ENCODE peak calls at places on chromosomes 13 and 19, in eight cellular contexts. G is AG04450, D is progenitor cell of endocrine pancreas, M is WTC11, J is MCF 10A, L is GM12865, F is lower leg skin, W is astrocyte. I is an unnamed sample.

GRCh38 chr13:63910406-63910957 is 2494.8 kb upstream of the PCDH20 start:
- DNase-seq in G (no peak), W (peak), J (no peak), D (no peak), F (no peak), M (peak), L (no peak), I (no peak)

GRCh38 chr19:41870401-41870873 is 6.6 kb upstream of the CD79A start:
- DNase-seq in F (no peak), M (no peak), G (no peak), W (peak), D (no peak), L (no peak), J (peak), I (no peak)

GRCh38 chr13:99843872-99844271 is 127.7 kb downstream of the ZIC5 start:
- DNase-seq in J (no peak), F (no peak), G (no peak), W (no peak), D (no peak), L (no peak), M (no peak), I (no peak)

GRCh38 chr13:48414501-48414900 is 1.6 kb upstream of the LPAR6 start:
- DNase-seq in M (no peak), G (no peak), J (no peak), F (no peak), W (no peak), D (no peak), L (no peak), I (no peak)

GRCh38 chr19:51711702-51712101 is 12.1 kb downstream of the HAS1 start:
- DNase-seq in G (no peak), F (no peak), J (no peak), M (no peak), D (no peak), L (no peak), W (no peak), I (no peak)

GRCh38 chr19:30666301-30666803 is 294.2 kb downstream of the ZNF536 start:
- DNase-seq in W (no peak), G (no peak), D (peak), M (peak), F (no peak), L (peak), J (peak), I (peak)

GRCh38 chr13:49308104-49308875 is 60.6 kb downstream of the CDADC1 start:
- DNase-seq in F (peak), D (no peak), G (no peak), J (no peak), M (no peak), W (peak), L (no peak), I (no peak)

GRCh38 chr13:27192896-27193295 is 21.3 kb upstream of the USP12 start:
- DNase-seq in L (no peak), W (no peak), D (no peak), J (no peak), G (no peak), M (no peak), F (no peak), I (no peak)

GRCh38 chr19:14375055-14375581 is 6.1 kb upstream of the ADGRE5 start:
- DNase-seq in F (peak), L (peak), D (no peak), G (no peak), W (no peak), M (no peak), J (no peak), I (no peak)

GRCh38 chr13:40251343-40252032 is 415.0 kb downstream of the FOXO1 start:
- DNase-seq in W (no peak), L (peak), G (no peak), J (peak), D (no peak), M (no peak), F (no peak), I (no peak)

GRCh38 chr13:114128624-114129522 is 3.5 kb downstream of the RASA3 start:
- DNase-seq in W (peak), F (peak), L (peak), D (no peak), J (no peak), G (peak), M (no peak), I (no peak)

GRCh38 chr13:74990992-74991391 is 491.0 kb downstream of the TBC1D4 start:
- DNase-seq in M (peak), D (no peak), J (no peak), W (no peak), G (no peak), L (no peak), F (no peak), I (no peak)

GRCh38 chr13:70967564-70967963 is 859.3 kb upstream of the KLHL1 start:
- DNase-seq in D (no peak), F (no peak), G (no peak), W (no peak), L (no peak), M (no peak), J (no peak), I (no peak)

GRCh38 chr13:29679357-29680050 is 84.0 kb upstream of the SLC7A1 start:
- DNase-seq in G (no peak), J (no peak), D (no peak), W (peak), M (no peak), F (no peak), L (no peak), I (no peak)

GRCh38 chr19:10353793-10354391 is 14.5 kb upstream of the ICAM3 start:
- DNase-seq in M (peak), L (peak), D (peak), F (no peak), W (no peak), J (no peak), G (no peak), I (peak)

GRCh38 chr19:4523306-4524110 is 5.2 kb upstream of the PLIN4 start:
- DNase-seq in M (peak), W (no peak), G (no peak), D (peak), L (peak), F (peak), J (peak), I (peak)

GRCh38 chr19:21362291-21362690 is 3.5 kb downstream of the ZNF738 start:
- DNase-seq in L (no peak), D (no peak), F (no peak), J (no peak), M (no peak), W (no peak), G (no peak), I (no peak)

GRCh38 chr19:7421941-7422744 is 66.7 kb downstream of the PEX11G start:
- DNase-seq in M (no peak), G (no peak), D (no peak), J (peak), L (no peak), F (peak), W (no peak), I (no peak)

GRCh38 chr13:93977986-93978385 is 501.5 kb downstream of the DCT start:
- DNase-seq in G (no peak), J (no peak), W (peak), L (no peak), M (no peak), F (no peak), D (no peak), I (no peak)

GRCh38 chr13:74290324-74290773 is 156.1 kb upstream of the KLF12 start:
- DNase-seq in J (peak), G (peak), D (no peak), W (peak), M (peak), F (peak), L (peak), I (no peak)

GRCh38 chr13:75637101-75637774 is 1.1 kb downstream of the LMO7 start:
- DNase-seq in L (no peak), G (no peak), F (no peak), J (no peak), W (no peak), D (no peak), M (peak), I (no peak)

GRCh38 chr19:33948651-33949335 is 152.1 kb downstream of the KCTD15 start:
- DNase-seq in M (no peak), W (no peak), G (no peak), J (no peak), L (no peak), D (no peak), F (no peak), I (peak)

GRCh38 chr19:33946535-33947323 is 150.1 kb downstream of the KCTD15 start:
- DNase-seq in W (no peak), L (no peak), M (no peak), F (no peak), J (no peak), G (no peak), D (no peak), I (peak)

GRCh38 chr19:33950141-33950805 is 153.6 kb downstream of the KCTD15 start:
- DNase-seq in J (no peak), M (no peak), G (no peak), L (no peak), F (no peak), D (no peak), W (no peak), I (peak)

GRCh38 chr19:33953023-33953422 is 156.4 kb downstream of the KCTD15 start:
- DNase-seq in L (peak), F (no peak), M (no peak), J (no peak), D (no peak), W (no peak), G (no peak), I (peak)

DNA sequence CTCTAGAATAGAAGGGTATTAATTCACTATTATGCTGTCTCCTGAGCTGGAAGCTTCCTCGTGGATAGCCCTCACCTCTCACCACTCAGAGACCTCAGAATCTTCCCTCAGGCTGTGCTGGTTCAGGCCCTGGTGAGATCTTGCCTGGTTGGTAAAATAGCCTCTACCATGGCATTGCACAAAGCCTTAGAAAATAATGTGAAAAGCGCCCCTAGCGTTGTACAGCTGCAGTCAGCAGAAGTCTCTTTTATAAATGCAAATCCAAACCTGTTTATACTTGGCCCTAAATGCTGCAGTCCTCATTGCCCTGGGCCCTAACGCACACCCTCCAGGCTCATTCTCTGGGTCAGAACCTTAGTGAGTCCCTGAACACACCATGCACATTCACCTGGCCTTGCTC is 150.9 kb downstream of the KCTD15 start:
- DNase-seq in G (no peak), D (no peak), W (no peak), L (peak), J (peak), F (no peak), M (no peak), I (no peak)
- TF ChIP-seq CTCF in G (peak), D (peak), W (no peak), L (peak), J (peak), F (no peak), M (no peak), I (peak)

GRCh38 chr19:39768334-39768733 is 10.3 kb upstream of the LEUTX start:
- DNase-seq in W (no peak), M (no peak), G (no peak), F (no peak), D (no peak), L (no peak), J (no peak), I (no peak)

GRCh38 chr19:39768811-39769210 is 9.8 kb upstream of the LEUTX start:
- DNase-seq in M (no peak), L (no peak), W (no peak), J (no peak), G (no peak), D (no peak), F (no peak), I (no peak)

GRCh38 chr19:39759457-39760184 is 19.0 kb upstream of the LEUTX start:
- DNase-seq in J (no peak), D (no peak), W (no peak), F (no peak), M (no peak), G (no peak), L (peak), I (no peak)

GRCh38 chr19:39765091-39766076 is 13.3 kb upstream of the LEUTX start:
- DNase-seq in J (peak), D (peak), F (no peak), L (peak), G (no peak), M (peak), W (peak), I (no peak)
- TF ChIP-seq CTCF in J (peak), D (peak), F (no peak), L (peak), G (peak), M (peak), W (peak), I (peak)

DNA sequence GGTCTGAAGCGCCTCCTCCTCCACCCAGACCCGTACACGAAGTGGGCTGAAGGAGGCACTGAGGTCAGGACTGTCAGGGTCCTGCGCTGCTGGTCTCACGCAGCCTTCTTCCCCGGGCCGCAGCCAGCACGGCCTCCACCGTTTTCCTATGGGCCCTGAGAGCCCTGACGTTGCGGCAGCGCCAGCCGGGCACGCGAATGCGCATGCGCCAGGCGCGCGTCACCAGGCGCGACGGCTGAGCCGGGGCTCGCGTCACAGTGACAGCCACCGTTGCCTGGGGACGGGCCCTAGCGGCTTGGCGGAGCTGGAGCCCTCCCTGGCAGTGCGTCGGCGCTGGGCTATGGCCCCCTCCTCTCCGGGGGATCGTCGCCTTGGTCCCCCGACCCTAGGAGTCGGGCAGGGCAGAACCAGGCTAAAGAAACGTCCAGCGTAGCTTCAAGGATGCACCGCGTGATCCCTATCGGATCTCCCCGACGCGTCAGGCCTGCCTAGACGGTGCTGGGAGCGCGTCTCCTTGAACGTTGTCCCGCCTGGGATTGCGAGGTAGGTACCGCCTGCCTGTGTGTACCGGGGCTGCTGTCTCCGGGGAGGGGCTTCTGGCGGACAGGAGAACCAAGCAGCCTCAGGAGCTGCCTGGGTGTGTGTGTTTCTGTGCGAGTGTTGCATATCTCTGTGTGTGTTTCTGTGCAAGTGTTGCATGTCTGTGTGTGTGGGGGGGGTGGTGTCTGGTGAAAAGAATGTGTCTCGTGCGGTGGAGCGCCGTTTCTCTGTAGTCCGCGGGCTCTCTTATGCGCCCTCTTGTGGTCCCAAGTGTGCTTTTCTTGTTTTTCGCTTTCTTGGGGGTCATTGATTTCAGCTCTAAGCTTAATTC is 43.2 kb downstream of the ZNF571 start:
- DNase-seq in M (peak), G (peak), F (no peak), D (no peak), J (no peak), L (peak), W (peak), I (no peak)
- TF ChIP-seq CTCF in M (peak), G (peak), F (no peak), D (no peak), J (no peak), L (peak), W (peak), I (no peak)

GRCh38 chr19:1261863-1262686 is 7.1 kb upstream of the CIRBP start:
- DNase-seq in D (no peak), J (peak), F (no peak), W (peak), G (no peak), M (no peak), L (no peak), I (no peak)

GRCh38 chr19:1259873-1260748 is 9.0 kb upstream of the CIRBP start:
- DNase-seq in L (peak), W (no peak), G (no peak), D (no peak), M (no peak), J (peak), F (no peak), I (no peak)

GRCh38 chr19:1262687-1263123 is 6.4 kb upstream of the CIRBP start:
- DNase-seq in L (no peak), D (no peak), W (no peak), J (no peak), G (no peak), M (no peak), F (no peak), I (no peak)

GRCh38 chr19:1260749-1261511 is 8.2 kb upstream of the CIRBP start:
- DNase-seq in F (peak), M (peak), L (peak), J (peak), W (peak), D (peak), G (peak), I (peak)

GRCh38 chr19:1261512-1261862 is 7.6 kb upstream of the CIRBP start:
- DNase-seq in F (no peak), G (no peak), W (no peak), M (peak), J (no peak), L (no peak), D (no peak), I (no peak)
- TF ChIP-seq CTCF in F (no peak), G (peak), W (peak), M (no peak), J (peak), L (peak), D (peak), I (peak)

DNA sequence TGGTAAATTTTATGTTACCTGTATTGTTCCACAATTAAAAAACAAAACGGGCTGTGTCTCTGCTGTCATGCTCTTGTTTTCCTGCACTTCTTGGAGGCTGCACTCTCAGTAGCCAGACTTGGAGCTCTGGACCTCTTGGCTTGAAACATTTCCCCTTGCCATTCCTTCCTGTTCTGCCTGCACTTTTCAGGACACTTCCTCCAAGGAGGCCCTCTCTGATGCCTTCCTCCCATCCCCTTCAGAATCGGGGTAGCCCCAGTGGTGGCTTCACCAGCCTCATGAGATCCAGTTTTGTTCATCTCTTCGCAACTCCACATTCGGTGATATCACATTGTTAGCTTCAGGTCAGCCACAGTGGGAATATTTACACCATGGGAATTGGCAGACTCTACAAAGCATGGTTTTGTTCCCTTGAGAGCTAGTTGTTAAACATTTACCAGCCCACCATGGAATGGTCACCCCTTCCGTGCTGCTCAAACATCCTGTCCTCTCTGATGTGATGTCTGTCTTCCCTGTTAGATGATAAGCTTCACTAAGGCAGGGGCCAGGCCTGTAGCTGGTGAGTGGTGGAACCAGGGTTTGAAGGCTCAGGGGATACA is 40.2 kb upstream of the PEG3 start:
- DNase-seq in W (no peak), J (no peak), G (no peak), M (no peak), D (no peak), F (no peak), L (no peak), I (no peak)
- TF ChIP-seq CTCF in W (no peak), J (no peak), G (no peak), M (no peak), D (no peak), F (no peak), L (no peak), I (no peak)

GRCh38 chr19:46404884-46405658 is 8.3 kb downstream of the CCDC8 start:
- DNase-seq in F (no peak), M (peak), W (no peak), J (no peak), D (no peak), G (no peak), L (no peak), I (no peak)
- TF ChIP-seq CTCF in F (no peak), M (peak), W (no peak), J (no peak), D (peak), G (peak), L (no peak), I (peak)

GRCh38 chr13:42495256-42495655 is 78.7 kb upstream of the TNFSF11 start:
- DNase-seq in L (no peak), M (no peak), W (no peak), J (no peak), G (no peak), F (no peak), D (no peak), I (no peak)

GRCh38 chr13:42497798-42498197 is 76.2 kb upstream of the TNFSF11 start:
- DNase-seq in D (no peak), W (peak), L (peak), F (no peak), J (peak), G (no peak), M (no peak), I (no peak)

GRCh38 chr13:42495751-42496150 is 78.2 kb upstream of the TNFSF11 start:
- DNase-seq in W (no peak), M (no peak), J (no peak), L (peak), D (no peak), F (no peak), G (no peak), I (no peak)

GRCh38 chr13:42494157-42494556 is 79.8 kb upstream of the TNFSF11 start:
- DNase-seq in J (no peak), M (no peak), W (no peak), F (no peak), L (no peak), G (no peak), D (no peak), I (no peak)

DNA sequence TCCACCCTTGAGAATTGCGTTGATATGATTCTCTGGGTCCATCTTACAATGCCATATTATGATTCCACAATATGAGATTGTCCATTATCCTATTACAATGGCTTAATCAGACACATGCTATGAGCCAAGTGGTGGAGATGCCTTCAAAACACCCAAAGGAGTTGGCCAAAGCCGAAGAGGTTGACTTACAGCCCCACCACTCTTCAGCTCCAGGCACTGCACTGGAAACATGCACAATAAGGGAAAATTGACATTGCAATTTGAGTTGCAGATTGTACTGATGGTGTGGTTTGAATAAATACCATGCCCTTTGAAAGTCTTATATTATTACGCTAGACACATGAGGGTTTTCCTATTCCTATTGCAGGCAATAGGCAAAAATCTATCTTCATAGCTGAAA is 75.4 kb upstream of the TNFSF11 start:
- DNase-seq in D (no peak), G (no peak), F (no peak), W (no peak), J (no peak), M (no peak), L (peak), I (no peak)
- TF ChIP-seq CTCF in D (no peak), G (no peak), F (no peak), W (no peak), J (no peak), M (no peak), L (peak), I (no peak)

GRCh38 chr19:13154911-13155471 is 4.8 kb downstream of the IER2 start:
- DNase-seq in F (peak), G (no peak), J (peak), W (peak), L (peak), D (peak), M (peak), I (peak)
- TF ChIP-seq CTCF in F (no peak), G (peak), J (no peak), W (peak), L (peak), D (peak), M (no peak), I (peak)